ENCODE peak calls at places on chromosomes 12 and 14, in five cellular contexts. B, R, M, K and N are unnamed samples. For H3K36me3 and H3K4me1, the result is how much of the 10 kb centered on the place peaks cover.

GRCh38 chr14:65044596-65044959 is 57.7 kb downstream of the MAX start:
- DNase-seq in R (no peak), M (no peak), B (no peak), K (peak), N (no peak)

GRCh38 chr12:122975790-122976647 is 975 bp downstream of the OGFOD2 start:
- DNase-seq in M (peak), K (no peak), B (no peak), R (no peak), N (no peak)

GRCh38 chr12:117134059-117134458 is 34.8 kb upstream of the TESC start:
- DNase-seq in M (no peak), K (no peak), B (no peak), R (no peak), N (no peak)

GRCh38 chr12:77584860-77585259 is 245.8 kb upstream of the NAV3 start:
- DNase-seq in M (no peak), B (no peak), K (no peak), R (no peak), N (no peak)

GRCh38 chr14:98501335-98501734 is 770.7 kb downstream of the BCL11B start:
- DNase-seq in M (no peak), B (no peak), R (no peak), K (no peak), N (no peak)

GRCh38 chr12:13536219-13536910 is 339.8 kb downstream of the EMP1 start:
- DNase-seq in K (no peak), R (no peak), B (no peak), M (no peak), N (no peak)

GRCh38 chr12:18428416-18428815 is 167.1 kb downstream of the PIK3C2G start:
- DNase-seq in R (no peak), B (no peak), M (no peak), K (no peak), N (no peak)

GRCh38 chr14:68368850-68369249 is 424.0 kb downstream of the ZFP36L1 start:
- DNase-seq in R (no peak), K (no peak), M (no peak), B (no peak), N (no peak)

GRCh38 chr14:67704484-67705089 is 2.9 kb downstream of the RDH12 start:
- DNase-seq in B (peak), M (peak), K (no peak), R (peak), N (no peak)

GRCh38 chr14:99318091-99318958 is 46.3 kb upstream of the BCL11B start:
- DNase-seq in B (no peak), R (no peak), M (peak), K (no peak), N (no peak)

GRCh38 chr12:20142295-20142694 is 226.0 kb upstream of the PDE3A start:
- DNase-seq in M (no peak), B (no peak), R (no peak), K (no peak), N (no peak)

GRCh38 chr12:63023926-63024325 is 89.0 kb upstream of the PPM1H start:
- DNase-seq in K (no peak), M (no peak), R (no peak), B (no peak), N (no peak)

GRCh38 chr14:23306412-23307145 is at the start of gene BCL2L2:
- DNase-seq in B (peak), M (peak), R (no peak), K (peak), N (peak)

GRCh38 chr12:68960162-68960501 is 27.2 kb upstream of the CPM start:
- DNase-seq in M (no peak), B (peak), R (no peak), K (no peak), N (no peak)

GRCh38 chr14:64591809-64592208 is 42.0 kb downstream of the PPP1R36 start:
- DNase-seq in B (peak), M (no peak), R (no peak), K (no peak), N (no peak)

GRCh38 chr12:88723219-88723618 is 142.9 kb upstream of the KITLG start:
- DNase-seq in K (no peak), R (no peak), M (no peak), B (peak), N (no peak)

GRCh38 chr12:96810477-96810876 is 96.6 kb upstream of the NEDD1 start:
- DNase-seq in M (no peak), K (no peak), B (no peak), R (no peak), N (no peak)

GRCh38 chr12:110379201-110379600 is 24.3 kb downstream of the ANAPC7 start:
- DNase-seq in R (no peak), B (no peak), M (no peak), K (no peak), N (no peak)
- H3K36me3 ChIP-seq in R (half or more), B (half or more), M (under half), K (half or more), N (under half)

GRCh38 chr12:72323881-72324280 is 51.7 kb downstream of the TRHDE start:
- DNase-seq in R (no peak), K (no peak), M (no peak), B (peak), N (no peak)

GRCh38 chr12:72315858-72316257 is 43.7 kb downstream of the TRHDE start:
- DNase-seq in B (no peak), R (no peak), K (no peak), M (no peak), N (no peak)

GRCh38 chr12:72313757-72314270 is 41.6 kb downstream of the TRHDE start:
- DNase-seq in K (no peak), R (no peak), M (no peak), B (peak), N (no peak)

DNA sequence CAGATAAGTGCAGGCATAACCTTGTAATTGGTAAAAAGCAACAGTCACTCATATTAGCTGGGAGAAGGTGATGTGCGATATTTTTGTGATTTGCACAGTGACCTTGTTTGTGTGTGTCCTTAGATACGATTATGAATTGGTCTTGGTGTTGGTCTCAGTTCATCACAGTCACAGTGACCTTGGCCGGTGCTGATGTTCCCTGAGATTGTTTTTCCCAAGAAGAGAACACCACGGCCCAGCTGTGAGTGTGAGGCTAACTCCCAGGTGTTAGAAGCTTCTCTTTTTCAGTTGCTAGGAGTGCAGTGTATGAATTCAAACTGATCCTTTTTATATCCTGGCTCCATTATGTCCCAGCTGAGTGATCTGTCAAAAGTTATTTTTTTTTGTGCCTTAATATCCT is 46.2 kb downstream of the TRHDE start:
- DNase-seq in K (no peak), B (no peak), M (no peak), R (no peak), N (no peak)
- H3K4me1 ChIP-seq in K (under half), B (under half), M (under half), R (under half), N (under half)

GRCh38 chr12:60920841-60921495 is 1325.1 kb downstream of the SLC16A7 start:
- DNase-seq in R (no peak), M (no peak), K (no peak), B (peak), N (no peak)
- H3K27ac ChIP-seq in R (no peak), M (no peak), K (no peak), B (no peak), N (no peak)

GRCh38 chr12:110726708-110727369 is 15.9 kb downstream of the PPP1CC start:
- DNase-seq in R (no peak), M (no peak), B (no peak), K (no peak), N (no peak)
- H3K36me3 ChIP-seq in R (half or more), M (under half), B (under half), K (half or more), N (under half)

GRCh38 chr12:113340061-113340460 is 5.2 kb upstream of the SLC8B1 start:
- DNase-seq in B (no peak), K (no peak), M (no peak), R (no peak), N (no peak)
- H3K4me1 ChIP-seq in B (under half), K (under half), M (under half), R (under half), N (under half)

GRCh38 chr12:127125607-127126259 is 1141.2 kb upstream of the TMEM132C start:
- DNase-seq in R (no peak), M (peak), B (peak), K (no peak), N (no peak)
- H3K27ac ChIP-seq in R (no peak), M (no peak), B (no peak), K (no peak), N (no peak)